ENCODE peak calls at places on chromosome 14, in ten cellular contexts. E is HCT116, Y is stomach, C is spleen, R is ovary, K is prostate gland, S is Peyer's patch, F is suprapubic skin, U is esophagus squamous epithelium, G is IMR-90. T is an unnamed sample. For H3K4me1, the result is how much of the 10 kb centered on the place peaks cover.

GRCh38 chr14:99537399-99537798 is 56.2 kb downstream of the CCNK start:
- DNase-seq in G (peak), C (no peak), Y (no peak), F (no peak), E (no peak), K (no peak), R (peak), S (no peak), U (no peak), T (peak)

GRCh38 chr14:99561827-99562226 is 42.2 kb downstream of the CCDC85C start:
- DNase-seq in S (no peak), G (no peak), R (no peak), C (no peak), K (no peak), F (no peak), Y (no peak), U (no peak), E (no peak), T (no peak)

GRCh38 chr14:37819155-37820015 is 224.0 kb downstream of the TTC6 start:
- DNase-seq in Y (no peak), F (no peak), E (no peak), G (peak), C (no peak), U (no peak), R (no peak), S (no peak), K (no peak), T (no peak)

GRCh38 chr14:80456200-80456599 is 244.9 kb upstream of the DIO2 start:
- DNase-seq in F (no peak), S (no peak), K (no peak), G (peak), E (no peak), R (no peak), U (no peak), C (no peak), Y (no peak), T (no peak)

GRCh38 chr14:37890095-37890494 is 294.7 kb downstream of the TTC6 start:
- DNase-seq in K (no peak), G (no peak), U (no peak), Y (no peak), C (no peak), F (no peak), E (no peak), S (no peak), R (no peak), T (no peak)

GRCh38 chr14:48125654-48126053 is 450.2 kb upstream of the MDGA2 start:
- DNase-seq in C (no peak), S (no peak), E (no peak), U (no peak), R (no peak), K (no peak), F (no peak), G (no peak), Y (no peak), T (no peak)

GRCh38 chr14:99670361-99671229 is 13.5 kb upstream of the CYP46A1 start:
- DNase-seq in K (no peak), S (no peak), R (no peak), G (peak), F (no peak), Y (no peak), C (no peak), U (no peak), E (no peak), T (no peak)

GRCh38 chr14:21382886-21383847 is 652 bp downstream of the SUPT16H start:
- DNase-seq in K (peak), E (no peak), Y (peak), U (peak), C (peak), F (no peak), S (peak), G (peak), R (peak), T (peak)

GRCh38 chr14:77314043-77314442 is 6.6 kb downstream of the POMT2 start:
- DNase-seq in F (no peak), U (no peak), R (no peak), S (no peak), C (no peak), Y (no peak), K (peak), G (peak), E (no peak), T (no peak)

GRCh38 chr14:65356327-65356836 is 56.1 kb upstream of the FUT8 start:
- DNase-seq in K (no peak), G (peak), S (no peak), C (no peak), Y (peak), R (no peak), E (peak), F (no peak), U (no peak), T (no peak)

GRCh38 chr14:104223101-104223809 is 84.9 kb downstream of the KIF26A start:
- DNase-seq in C (peak), Y (no peak), G (no peak), S (peak), E (no peak), F (no peak), K (no peak), R (peak), U (no peak), T (no peak)

GRCh38 chr14:59847711-59848110 is 22.9 kb downstream of the RTN1 start:
- DNase-seq in K (no peak), Y (no peak), E (no peak), R (no peak), G (no peak), U (no peak), C (no peak), S (no peak), F (no peak), T (no peak)

GRCh38 chr14:98161366-98161765 is 1110.6 kb downstream of the BCL11B start:
- DNase-seq in Y (no peak), C (no peak), R (no peak), K (peak), S (no peak), F (no peak), U (no peak), E (no peak), G (no peak), T (no peak)

GRCh38 chr14:50619569-50620141 is 48.5 kb downstream of the SAV1 start:
- DNase-seq in C (no peak), S (no peak), F (no peak), U (no peak), E (peak), K (no peak), R (no peak), Y (no peak), G (peak), T (no peak)

GRCh38 chr14:93962701-93963601 is 13.4 kb downstream of the ASB2 start:
- DNase-seq in S (no peak), F (no peak), R (no peak), C (peak), Y (no peak), K (no peak), U (no peak), G (peak), E (no peak), T (no peak)

GRCh38 chr14:65958664-65959562 is 527.3 kb upstream of the CCDC196 start:
- DNase-seq in G (peak), U (no peak), K (no peak), C (no peak), S (no peak), R (no peak), E (peak), Y (no peak), F (no peak), T (peak)

GRCh38 chr14:22781606-22782000 is 15.1 kb downstream of the OXA1L start:
- DNase-seq in R (no peak), C (no peak), F (no peak), G (peak), U (no peak), Y (no peak), K (no peak), E (no peak), S (no peak), T (no peak)

GRCh38 chr14:31927348-31927826 is 149.7 kb upstream of the ARHGAP5 start:
- DNase-seq in S (no peak), K (no peak), C (no peak), E (no peak), F (no peak), U (no peak), R (peak), G (peak), Y (no peak), T (peak)

GRCh38 chr14:100819829-100820475 is 6.0 kb upstream of the MEG3 start:
- DNase-seq in G (no peak), R (no peak), S (no peak), Y (no peak), U (no peak), C (no peak), E (no peak), K (no peak), F (no peak), T (no peak)

GRCh38 chr14:23327947-23328744 is 6.9 kb downstream of the PABPN1 start:
- DNase-seq in S (no peak), R (no peak), K (peak), E (peak), F (no peak), Y (peak), C (no peak), G (peak), U (no peak), T (peak)

GRCh38 chr14:81198651-81199050 is 22.1 kb downstream of the GTF2A1 start:
- DNase-seq in E (no peak), C (no peak), G (no peak), S (no peak), R (no peak), F (no peak), Y (no peak), U (no peak), K (no peak), T (no peak)

GRCh38 chr14:79293482-79293881 is 917.8 kb downstream of the DIO2 start:
- DNase-seq in G (peak), S (no peak), E (no peak), U (no peak), R (no peak), F (no peak), K (no peak), Y (no peak), C (no peak), T (no peak)

GRCh38 chr14:90848944-90849731 is 32.9 kb upstream of the TTC7B start:
- DNase-seq in F (no peak), G (peak), C (no peak), R (no peak), Y (no peak), S (no peak), K (no peak), E (no peak), U (no peak), T (no peak)

GRCh38 chr14:78135450-78135891 is 34.7 kb upstream of the NRXN3 start:
- DNase-seq in Y (no peak), E (no peak), U (no peak), R (no peak), F (no peak), C (no peak), G (no peak), K (no peak), S (no peak), T (no peak)

GRCh38 chr14:20970983-20971704 is 15.9 kb downstream of the RNASE2 start:
- DNase-seq in Y (peak), C (peak), K (peak), G (peak), U (no peak), S (peak), F (peak), E (peak), R (peak), T (peak)

DNA sequence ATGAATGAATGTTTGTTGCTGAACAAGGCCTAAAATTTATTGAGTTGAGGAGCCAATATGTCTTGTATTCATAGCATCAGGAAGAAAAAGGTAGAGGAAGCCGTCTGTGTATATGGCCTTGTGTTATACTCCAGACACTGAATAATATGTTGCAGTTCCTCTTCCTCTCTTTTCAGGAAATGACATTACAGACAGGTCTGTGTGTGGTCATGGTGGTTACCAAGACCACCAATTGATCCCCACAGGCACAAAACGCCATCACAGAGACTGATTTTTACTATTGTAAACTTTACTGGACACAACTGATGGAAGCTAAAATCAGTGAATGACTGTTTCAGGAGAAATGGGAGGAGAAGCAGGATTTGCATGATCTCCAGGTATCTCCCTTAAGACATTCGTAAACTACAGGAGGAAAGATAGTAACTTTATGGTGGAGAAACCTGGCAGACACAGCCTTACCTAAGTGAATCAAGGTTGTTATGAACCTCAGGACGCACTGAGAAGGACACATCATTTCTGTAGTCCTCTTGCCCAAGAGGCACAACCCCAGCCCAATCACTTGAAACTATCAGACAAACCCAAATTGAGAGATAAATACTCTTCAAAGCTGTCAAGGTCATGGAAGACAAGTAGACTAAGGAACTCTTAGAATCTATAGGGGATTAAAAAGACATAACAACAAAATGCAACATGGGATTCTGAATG is 334.1 kb upstream of the RGS6 start:
- DNase-seq in F (no peak), R (no peak), U (no peak), S (no peak), C (no peak), E (no peak), K (no peak), Y (no peak), G (no peak), T (no peak)
- TF ChIP-seq POLR2A in F (no peak), R (no peak), U (no peak), S (no peak), C (no peak), E (no peak), K (no peak), Y (no peak), G (no peak), T (no peak)

DNA sequence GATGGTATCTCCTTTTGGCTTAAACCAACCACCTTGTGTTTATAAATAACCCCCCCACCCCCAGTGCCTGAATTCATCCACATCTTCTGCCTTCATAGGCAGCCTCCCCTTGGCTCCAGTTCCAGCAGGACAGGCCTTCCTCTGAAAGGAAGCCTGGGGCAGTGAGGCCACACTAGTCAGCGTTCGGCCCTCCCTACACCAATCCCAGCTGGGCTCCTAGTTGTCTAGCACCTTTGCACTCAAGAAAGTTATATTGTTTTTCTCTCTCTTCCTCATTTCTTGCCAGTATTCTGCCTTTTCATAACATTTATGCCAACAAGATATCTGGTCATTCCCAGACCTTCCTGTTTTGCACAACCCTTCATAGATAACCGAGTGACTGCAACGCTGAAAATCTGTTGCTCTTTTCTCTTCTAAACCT is 73.1 kb upstream of the ACTN1 start:
- DNase-seq in U (no peak), K (no peak), C (no peak), S (no peak), F (no peak), R (no peak), Y (no peak), E (no peak), G (no peak), T (no peak)
- H3K4me1 ChIP-seq in U (under half), K (under half), C (half or more), S (under half), F (under half), R (under half), Y (under half), E (under half), G (under half), T (under half)

DNA sequence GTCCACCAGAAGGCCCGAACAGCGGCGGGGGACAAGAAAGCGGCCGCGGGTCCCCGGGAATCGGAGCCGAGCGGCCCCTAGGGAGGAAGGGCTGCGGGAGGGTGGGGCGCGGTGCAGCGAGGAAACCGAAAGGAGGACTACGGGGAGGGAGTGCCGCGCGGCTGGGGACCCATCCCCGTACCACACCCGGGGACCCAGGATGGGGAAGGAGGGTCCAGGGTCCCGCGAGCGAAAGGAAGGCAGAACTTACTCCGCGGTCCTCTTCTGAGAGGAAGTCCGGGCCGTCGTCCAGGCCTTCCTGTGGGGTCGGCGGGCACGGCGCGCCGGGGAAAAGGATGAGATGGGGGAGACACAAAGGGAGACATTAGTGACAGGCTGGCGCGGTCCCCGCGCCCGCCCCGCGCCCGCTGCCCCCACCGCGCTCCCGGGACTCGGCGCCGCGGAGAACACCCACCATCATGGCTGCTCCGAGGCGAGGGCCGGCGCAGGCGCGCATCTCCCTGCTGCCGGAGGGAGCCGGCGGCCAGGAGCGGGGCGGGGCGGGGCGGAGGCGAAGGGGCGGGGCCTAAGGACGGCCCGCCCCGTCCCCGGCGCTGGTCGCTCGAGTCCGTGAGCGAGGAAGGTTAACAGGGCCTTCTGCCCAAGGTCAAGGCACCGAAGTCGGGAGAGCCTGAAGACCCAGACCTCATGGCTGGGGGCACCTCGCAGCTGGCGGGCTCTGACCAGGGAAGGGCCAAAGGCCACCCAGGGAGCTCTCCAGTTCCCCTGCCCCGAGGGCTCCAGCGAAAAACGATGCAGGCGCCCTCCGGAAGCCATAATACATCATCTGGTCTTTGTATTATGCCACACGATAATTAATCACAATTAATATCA is at the start of gene SNX6:
- DNase-seq in C (peak), R (peak), G (peak), E (peak), F (peak), S (peak), K (peak), U (peak), Y (peak), T (peak)
- TF ChIP-seq POLR2A in C (no peak), R (peak), G (peak), E (peak), F (peak), S (peak), K (peak), U (no peak), Y (no peak), T (peak)

GRCh38 chr14:61619494-61619893 is 75.8 kb upstream of the HIF1A start:
- DNase-seq in Y (no peak), C (no peak), F (no peak), R (no peak), U (no peak), K (no peak), S (no peak), G (no peak), E (no peak), T (no peak)
- H3K4me1 ChIP-seq in Y (under half), C (under half), F (under half), R (under half), U (under half), K (under half), S (under half), G (under half), E (under half), T (under half)